ENCODE peak calls at places on chromosomes 3 and 15, in five cellular contexts. D, W, V, K and E are unnamed samples. For H3K36me3 and H3K27me3, the result is how much of the 10 kb centered on the place peaks cover.

GRCh38 chr15:40307421-40308165 is at the start of gene PLCB2:
- DNase-seq in W (no peak), D (no peak), V (no peak), K (no peak), E (peak)

GRCh38 chr3:11900844-11901243 is 54.2 kb upstream of the TAMM41 start:
- DNase-seq in V (no peak), K (no peak), W (no peak), D (no peak), E (no peak)

GRCh38 chr3:156522673-156523072 is 32.2 kb downstream of the SSR3 start:
- DNase-seq in V (no peak), W (no peak), D (no peak), K (no peak), E (no peak)

GRCh38 chr15:41794081-41794480 is 19.8 kb downstream of the MAPKBP1 start:
- DNase-seq in V (no peak), W (no peak), D (no peak), K (no peak), E (no peak)

GRCh38 chr3:127078626-127079025 is 95.7 kb downstream of the PLXNA1 start:
- DNase-seq in D (no peak), W (no peak), K (no peak), V (no peak), E (no peak)

GRCh38 chr3:30779686-30780287 is 114.7 kb downstream of the GADL1 start:
- DNase-seq in V (no peak), D (no peak), W (peak), K (no peak), E (peak)

GRCh38 chr3:30421261-30421660 is 185.1 kb upstream of the TGFBR2 start:
- DNase-seq in W (peak), K (no peak), V (no peak), D (no peak), E (no peak)

GRCh38 chr3:42013652-42014442 is 51.9 kb upstream of the ULK4 start:
- DNase-seq in W (no peak), D (peak), K (peak), V (peak), E (peak)

GRCh38 chr3:128415110-128415772 is 51.4 kb downstream of the DNAJB8 start:
- DNase-seq in K (no peak), D (no peak), V (no peak), W (no peak), E (no peak)

GRCh38 chr3:99714146-99714545 is 75.8 kb downstream of the COL8A1 start:
- DNase-seq in K (no peak), V (no peak), D (no peak), W (peak), E (no peak)

GRCh38 chr3:58051196-58051595 is 43.0 kb downstream of the FLNB start:
- DNase-seq in W (peak), V (no peak), K (peak), D (peak), E (no peak)

GRCh38 chr15:80662756-80663553 is 32.2 kb upstream of the ABHD17C start:
- DNase-seq in D (no peak), K (no peak), V (no peak), W (no peak), E (no peak)

GRCh38 chr3:184334470-184335158 is 2.8 kb upstream of the FAM131A start:
- DNase-seq in D (no peak), V (no peak), W (no peak), K (peak), E (no peak)

GRCh38 chr3:186021673-186022362 is 84.0 kb upstream of the TRA2B start:
- DNase-seq in V (no peak), D (no peak), K (peak), W (peak), E (no peak)

GRCh38 chr15:86373147-86373546 is 293.5 kb downstream of the AGBL1 start:
- DNase-seq in D (no peak), W (no peak), K (no peak), V (no peak), E (no peak)

GRCh38 chr15:64247535-64247905 is 84.7 kb upstream of the PPIB start:
- DNase-seq in V (no peak), K (no peak), D (no peak), W (no peak), E (no peak)

GRCh38 chr3:45124379-45124778 is 21.8 kb downstream of the CDCP1 start:
- DNase-seq in V (no peak), D (no peak), K (no peak), W (peak), E (no peak)

GRCh38 chr3:126432901-126433480 is 38.3 kb downstream of the CFAP100 start:
- DNase-seq in K (no peak), V (peak), D (no peak), W (no peak), E (no peak)

GRCh38 chr15:66067687-66068086 is 185.9 kb downstream of the MEGF11 start:
- DNase-seq in W (no peak), K (no peak), D (no peak), V (no peak), E (peak)

GRCh38 chr3:11437506-11437905 is 165.3 kb downstream of the ATG7 start:
- DNase-seq in V (no peak), W (no peak), D (no peak), K (no peak), E (no peak)

GRCh38 chr3:188407158-188407880 is 253.4 kb downstream of the LPP start:
- DNase-seq in V (no peak), K (no peak), D (no peak), W (no peak), E (no peak)

GRCh38 chr3:126103121-126104027 is 19.4 kb upstream of the SLC41A3 start:
- DNase-seq in V (no peak), K (no peak), W (no peak), D (no peak), E (peak)

GRCh38 chr3:176916777-176917176 is 280.5 kb downstream of the TBL1XR1 start:
- DNase-seq in W (no peak), V (peak), D (no peak), K (no peak), E (peak)

GRCh38 chr3:112561693-112562529 is at the start of the genes ATG3 and SLC35A5:
- DNase-seq in D (peak), V (peak), K (peak), W (peak), E (peak)

GRCh38 chr15:51307811-51308210 is 30.6 kb downstream of the CYP19A1 start:
- DNase-seq in K (no peak), D (no peak), V (no peak), W (peak), E (no peak)

GRCh38 chr3:24519368-24520100 is 24.9 kb upstream of the THRB start:
- DNase-seq in W (no peak), K (peak), D (no peak), V (no peak), E (peak)

GRCh38 chr3:31981206-31982181 is at the start of the genes OSBPL10 and ZNF860:
- DNase-seq in W (peak), D (peak), K (peak), V (peak), E (peak)

GRCh38 chr3:40582401-40583027 is 57.8 kb downstream of the ZNF621 start:
- DNase-seq in D (no peak), K (no peak), V (no peak), W (no peak), E (no peak)

GRCh38 chr3:15903776-15904720 is 106.3 kb upstream of the ANKRD28 start:
- DNase-seq in W (no peak), K (peak), V (peak), D (peak), E (no peak)

GRCh38 chr3:152719264-152719663 is 115.7 kb upstream of the P2RY1 start:
- DNase-seq in K (no peak), D (no peak), V (no peak), W (peak), E (no peak)

GRCh38 chr3:132783152-132783551 is 60.9 kb upstream of the NPHP3 start:
- DNase-seq in D (no peak), K (no peak), W (peak), V (no peak), E (peak)

GRCh38 chr3:2735392-2735894 is 374.7 kb downstream of the IL5RA start:
- DNase-seq in K (no peak), W (no peak), V (no peak), D (no peak), E (no peak)

GRCh38 chr3:53009826-53010539 is 35.9 kb downstream of the SFMBT1 start:
- DNase-seq in W (no peak), V (no peak), D (no peak), K (no peak), E (peak)

GRCh38 chr3:4826237-4827100 is 152.8 kb upstream of the BHLHE40 start:
- DNase-seq in W (no peak), V (peak), D (no peak), K (peak), E (no peak)

DNA sequence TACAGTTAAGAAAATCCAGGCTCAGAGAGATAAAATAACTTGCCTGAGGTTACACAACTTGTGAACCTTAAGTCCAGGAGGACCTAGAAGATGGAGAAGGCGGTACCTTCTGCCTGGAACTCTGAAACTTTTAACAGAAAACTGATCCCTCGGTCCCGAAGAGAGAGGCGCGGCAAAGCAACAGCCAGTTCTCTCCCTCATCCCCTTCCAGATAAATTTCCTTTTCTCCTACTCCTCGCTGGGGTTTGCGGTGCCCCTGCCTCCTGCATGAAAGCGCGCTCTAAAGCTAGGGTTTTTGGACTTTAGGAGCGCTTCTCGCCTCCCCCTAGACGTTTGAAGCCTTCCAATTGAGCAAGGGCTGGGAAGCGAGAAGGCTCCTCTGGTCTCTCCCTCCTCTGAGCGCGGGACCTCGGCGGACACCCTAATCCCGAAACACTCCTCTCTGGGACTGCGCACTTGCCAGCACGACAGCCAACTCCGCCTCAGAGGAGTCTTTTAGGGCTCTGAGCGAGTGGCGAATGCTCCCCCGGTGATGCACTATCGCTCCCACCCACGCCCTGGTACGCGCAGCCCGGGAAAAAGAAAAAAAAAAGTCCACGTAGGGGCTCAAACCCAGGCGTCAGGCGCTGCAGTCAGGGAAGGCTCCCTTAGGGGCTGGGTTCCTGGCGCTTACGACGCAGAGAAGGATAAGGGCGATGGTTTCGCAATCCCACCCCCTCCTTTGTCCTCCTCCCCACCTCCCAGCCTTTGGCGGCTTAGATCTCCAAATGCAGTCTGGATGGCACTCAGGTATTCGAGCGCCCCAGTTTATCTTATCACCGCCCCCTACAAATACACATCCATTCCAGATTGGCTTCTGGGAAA is 7.9 kb upstream of the EOMES start:
- DNase-seq in K (no peak), V (no peak), D (no peak), W (peak), E (peak)
- H3K4me3 ChIP-seq in K (peak), V (no peak), D (no peak), W (peak), E (peak)

DNA sequence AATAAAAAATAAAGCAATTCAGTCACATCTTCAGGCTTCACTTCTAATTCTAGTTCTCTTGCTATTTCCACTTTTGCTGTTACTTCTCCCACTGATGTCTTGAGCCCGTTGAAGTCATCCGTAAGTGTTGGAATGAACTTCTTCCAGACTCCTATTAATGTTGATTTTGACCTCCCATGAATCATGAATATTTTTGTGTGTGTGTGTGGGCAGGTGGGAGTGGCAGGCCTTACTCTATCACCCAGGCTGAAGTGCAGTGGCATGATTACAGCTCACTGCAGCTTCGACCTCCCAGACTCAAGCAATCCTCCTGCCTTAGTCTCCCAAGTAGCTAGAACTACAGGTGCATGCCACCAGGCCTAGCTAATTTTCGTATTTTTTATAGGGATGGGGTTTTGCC is 10.7 kb downstream of the USP4 start:
- DNase-seq in D (no peak), W (no peak), V (no peak), K (no peak), E (no peak)
- H3K36me3 ChIP-seq in D (under half), W (under half), V (half or more), K (half or more), E (under half)

GRCh38 chr15:45115312-45115820 is 1.2 kb downstream of the DUOXA2 start:
- DNase-seq in W (no peak), V (no peak), K (no peak), D (no peak), E (peak)
- H3K27me3 ChIP-seq in W (half or more), V (under half), K (half or more), D (under half), E (half or more)

DNA sequence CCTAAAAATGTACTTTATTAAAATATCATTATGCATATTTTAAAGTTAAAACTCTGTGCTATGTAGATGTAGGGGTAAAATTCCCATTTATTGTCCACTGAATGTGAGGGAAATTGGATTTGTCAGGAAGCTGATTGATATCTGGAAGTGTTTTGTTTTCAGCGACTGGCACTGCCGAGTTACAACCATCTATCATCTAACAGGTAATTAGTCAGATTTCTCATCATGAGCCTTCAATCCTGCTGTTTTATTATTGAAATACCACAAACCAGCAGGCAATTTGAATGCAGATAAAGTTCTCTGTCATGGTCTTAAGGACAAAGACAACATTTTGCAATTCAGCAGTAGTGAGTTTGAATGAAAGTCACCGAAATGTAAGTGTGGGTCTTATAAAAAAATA is 40.5 kb downstream of the ZIC1 start:
- DNase-seq in V (no peak), W (no peak), K (no peak), D (no peak), E (peak)
- H3K4me3 ChIP-seq in V (no peak), W (no peak), K (no peak), D (no peak), E (no peak)

DNA sequence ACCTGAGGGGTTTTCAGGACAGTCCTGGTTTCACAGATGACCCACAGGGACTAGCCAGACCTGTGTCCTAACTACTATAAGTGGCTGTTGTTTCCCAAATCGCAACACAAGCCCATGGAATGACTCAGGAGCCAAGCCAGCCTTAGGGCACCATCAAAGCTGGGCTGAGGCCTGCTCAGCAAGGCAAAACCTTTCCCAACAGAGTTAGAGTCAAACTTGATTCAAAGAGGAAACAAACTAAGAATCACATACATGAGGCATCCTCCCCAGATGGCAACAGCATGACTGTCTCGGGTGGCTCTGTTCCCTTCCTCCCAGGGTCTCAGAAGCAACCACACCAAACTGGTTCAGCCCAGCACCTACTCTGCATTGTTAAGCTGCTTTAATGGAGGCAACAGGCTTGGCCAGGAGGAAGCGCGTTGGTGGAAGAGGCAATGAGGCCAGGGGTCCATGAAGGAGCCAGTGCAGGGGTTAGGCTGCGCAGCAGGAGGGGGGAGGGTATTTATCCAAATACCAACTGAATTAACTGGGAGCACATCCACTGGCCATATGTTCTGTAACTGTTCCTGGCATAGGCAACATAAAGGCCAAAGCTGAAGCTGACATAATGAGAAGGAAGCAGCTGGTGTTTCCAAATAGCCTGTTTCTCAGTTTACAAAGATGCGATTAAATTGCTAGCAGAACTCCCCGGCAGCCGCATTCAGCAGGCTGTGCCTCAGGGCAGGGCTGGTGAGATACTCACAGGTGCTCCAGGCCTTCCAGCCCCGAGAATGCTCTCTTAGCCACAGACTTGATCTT is 102.4 kb downstream of the LRIG1 start:
- DNase-seq in W (no peak), D (no peak), V (no peak), K (no peak), E (no peak)
- H3K36me3 ChIP-seq in W (under half), D (under half), V (half or more), K (under half), E (under half)

DNA sequence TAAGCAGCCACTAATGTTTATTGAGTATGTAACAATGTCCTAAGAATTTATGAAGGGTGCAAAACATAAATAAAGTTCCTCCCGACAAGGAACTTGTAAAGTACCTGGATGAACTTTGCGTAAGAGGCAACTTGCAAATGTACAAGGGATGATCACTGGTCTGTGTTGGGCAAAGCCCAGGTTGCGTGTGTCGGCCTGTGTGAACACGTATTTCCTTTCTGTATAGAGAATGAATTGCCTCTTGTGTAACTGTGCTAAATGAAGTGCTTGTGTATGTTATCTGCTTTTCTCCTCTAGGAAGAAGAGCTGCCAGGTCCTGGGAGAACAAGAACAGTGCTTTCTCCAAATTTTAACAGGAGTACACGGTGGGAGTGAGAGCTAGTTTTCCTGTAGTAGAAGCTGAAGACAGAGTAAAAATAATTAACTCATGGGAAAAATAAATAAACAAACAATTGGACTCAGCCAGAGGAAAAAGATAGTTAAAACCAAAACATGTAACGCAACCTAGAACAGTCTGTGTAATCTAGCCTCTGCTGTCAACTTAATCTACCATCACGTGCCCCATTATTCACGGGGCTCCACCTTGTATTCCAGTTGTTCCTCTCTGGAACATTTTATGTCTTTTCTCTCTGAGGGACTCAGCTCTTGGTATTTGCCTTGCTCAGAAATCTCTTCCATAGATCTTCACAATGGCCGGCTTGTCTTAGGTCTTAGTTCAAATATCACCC is 83.7 kb upstream of the RASGRP1 start:
- DNase-seq in V (no peak), K (no peak), W (peak), D (no peak), E (no peak)
- H3K27me3 ChIP-seq in V (under half), K (under half), W (under half), D (under half), E (under half)

GRCh38 chr3:141529256-141530132 is 42.7 kb downstream of the RASA2 start:
- DNase-seq in W (no peak), D (no peak), V (no peak), K (no peak), E (no peak)
- H3K4me3 ChIP-seq in W (no peak), D (no peak), V (no peak), K (peak), E (no peak)

DNA sequence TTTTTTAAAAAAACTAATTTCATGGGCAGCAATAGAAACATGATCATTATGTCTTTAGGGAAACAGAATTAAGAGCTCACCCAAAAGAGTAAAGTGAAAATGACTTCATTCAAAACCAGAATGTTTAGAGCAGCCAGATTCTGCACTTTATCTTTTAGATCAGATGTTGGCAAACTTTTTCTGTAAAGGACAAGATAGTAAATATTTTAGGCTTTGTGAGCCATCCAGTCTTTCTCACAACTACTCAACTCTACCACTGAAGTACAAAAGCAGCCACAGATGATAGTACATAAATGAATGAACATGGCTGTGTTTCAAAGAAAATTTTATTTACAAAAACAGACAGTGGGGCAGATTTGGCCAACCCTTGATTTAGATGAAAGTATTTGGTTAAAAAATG is 84.5 kb downstream of the SETD2 start:
- DNase-seq in V (no peak), D (no peak), W (no peak), K (no peak), E (no peak)
- H3K36me3 ChIP-seq in V (half or more), D (under half), W (under half), K (under half), E (under half)